ENCODE peak calls at places on chromosome 1, in ten cellular contexts. Z is cardiac septum; P is pancreas; S is T-helper 17 cell; A is hepatic stellate cell; H is thoracic aorta; T is NCI-H345; B is activated gamma-delta T cell treated with anti-CD3 and anti-CD28 coated beads, Interleukin-2, amount 50 U/mL, for 16 hours; X is ELR; M is AML-193. Y is an unnamed sample.

GRCh38 chr1:175005085-175005783 is 5.5 kb downstream of the CACYBP start:
- DNase-seq in P (no peak), S (no peak), M (no peak), A (no peak), Z (no peak), X (peak; percentile 63), H (no peak), T (no peak), B (no peak), Y (no peak)

GRCh38 chr1:161486806-161487482 is 18.3 kb upstream of the FCGR2A start:
- DNase-seq in S (no peak), P (no peak), X (peak; percentile 81), M (peak; percentile 63), H (no peak), Z (no peak), A (peak; percentile 66), T (peak; percentile 40), B (peak; percentile 35), Y (peak; percentile 72)

GRCh38 chr1:76901158-76901767 is 34.0 kb downstream of the ST6GALNAC5 start:
- DNase-seq in P (no peak), A (peak; percentile 31), T (peak; percentile 22), S (no peak), B (no peak), X (peak; percentile 76), H (no peak), Z (no peak), M (peak; percentile 51), Y (peak; percentile 51)

GRCh38 chr1:5598824-5599395 is 393.3 kb downstream of the NPHP4 start:
- DNase-seq in M (no peak), B (no peak), H (no peak), Z (no peak), X (no peak), T (no peak), A (no peak), S (no peak), P (no peak), Y (no peak)

GRCh38 chr1:15668089-15668754 is 15.9 kb upstream of the PLEKHM2 start:
- DNase-seq in M (no peak), Z (no peak), H (no peak), P (peak; percentile 16), S (no peak), X (peak; percentile 50), A (no peak), B (no peak), T (no peak), Y (no peak)

GRCh38 chr1:223723351-223723904 is 11.1 kb downstream of the CAPN2 start:
- DNase-seq in M (no peak), P (no peak), H (no peak), S (no peak), T (no peak), A (no peak), B (no peak), Z (no peak), X (no peak), Y (no peak)

GRCh38 chr1:163315773-163316374 is 5.9 kb upstream of the NUF2 start:
- DNase-seq in A (no peak), S (peak; percentile 17), H (no peak), P (no peak), T (peak; percentile 21), B (peak; percentile 8), X (peak; percentile 72), M (peak; percentile 52), Z (no peak), Y (peak; percentile 21)

GRCh38 chr1:65449214-65449823 is 28.9 kb downstream of the LEPR start:
- DNase-seq in M (no peak), Z (no peak), P (peak; percentile 27), S (no peak), T (no peak), H (no peak), A (no peak), X (no peak), B (no peak), Y (no peak)

GRCh38 chr1:21292503-21292990 is 2.3 kb upstream of the ECE1 start:
- DNase-seq in Z (no peak), X (no peak), H (no peak), B (no peak), T (no peak), M (no peak), A (no peak), P (no peak), S (no peak), Y (no peak)

GRCh38 chr1:180631197-180631765 is 541 bp upstream of the XPR1 start:
- DNase-seq in T (no peak), X (no peak), M (no peak), S (no peak), P (no peak), A (no peak), H (no peak), Z (no peak), B (no peak), Y (no peak)

GRCh38 chr1:218803351-218803997 is 370.2 kb upstream of the LYPLAL1 start:
- DNase-seq in P (no peak), Z (no peak), T (no peak), M (no peak), X (peak; percentile 55), S (no peak), B (no peak), A (no peak), H (no peak), Y (no peak)

GRCh38 chr1:10793129-10793651 is 3.3 kb downstream of the CASZ1 start:
- DNase-seq in S (no peak), T (no peak), P (no peak), X (peak; percentile 15), M (no peak), A (no peak), H (no peak), Z (no peak), B (no peak), Y (no peak)

Y was measured in SHP77.